ENCODE peak calls at places on chromosome 19, in seven cellular contexts. Q is endothelial cell; H is IMR-90; Z is T-cell; G is ELR; V is stimulated activated effector memory CD8-positive, alpha-beta T cell treated with anti-CD3 and anti-CD28 coated beads, Interleukin-12 subunit alpha, Interleukin-12 subunit beta, amount 100 ng/mL, for 72 hours; Y is activated naive CD4-positive, alpha-beta T cell. X is an unnamed sample.

GRCh38 chr19:12052057-12052570 is 647 bp downstream of the ZNF878 start:
- DNase-seq in Q (no peak), Z (no peak), Y (no peak), H (peak; percentile 14), G (peak; percentile 57), V (no peak), X (no peak)

GRCh38 chr19:29753934-29754305 is 38.9 kb upstream of the C19orf12 start:
- DNase-seq in V (no peak), Q (no peak), Z (no peak), Y (no peak), G (no peak), H (no peak), X (no peak)

GRCh38 chr19:39412100-39412866 is at the start of gene PLEKHG2:
- DNase-seq in G (peak; percentile 99), Y (peak; percentile 99), Q (peak; percentile 98), V (peak; percentile 99), H (peak; percentile 100), Z (peak; percentile 96), X (peak; percentile 93)

GRCh38 chr19:50658438-50659317 is 9.4 kb downstream of the C19orf81 start:
- DNase-seq in V (no peak), Y (no peak), Z (peak; percentile 47), H (peak; percentile 64), Q (peak; percentile 51), G (peak; percentile 74), X (peak; percentile 13)

GRCh38 chr19:50482886-50483285 is 6.2 kb upstream of the GARIN5A start:
- DNase-seq in Y (no peak), Q (no peak), G (no peak), H (no peak), V (no peak), Z (no peak), X (no peak)

GRCh38 chr19:7415163-7415856 is 66.6 kb downstream of the ARHGEF18 start:
- DNase-seq in H (peak; percentile 86), V (no peak), G (no peak), Y (no peak), Q (no peak), Z (no peak), X (no peak)

GRCh38 chr19:51079486-51080110 is 3.1 kb downstream of the KLK14 start:
- DNase-seq in Q (no peak), G (no peak), Z (no peak), Y (no peak), V (no peak), H (no peak), X (no peak)

GRCh38 chr19:2867025-2867991 is at the start of gene ZNF556:
- DNase-seq in H (no peak), Z (no peak), G (no peak), Q (no peak), V (no peak), Y (no peak), X (no peak)

GRCh38 chr19:35362261-35363000 is 4.2 kb downstream of the FFAR3 start:
- DNase-seq in G (no peak), Q (no peak), Y (no peak), V (no peak), Z (no peak), H (no peak), X (no peak)

GRCh38 chr19:17347877-17348276 is 10.5 kb downstream of the GTPBP3 start:
- DNase-seq in Q (no peak), Z (no peak), V (no peak), H (no peak), Y (no peak), G (no peak), X (no peak)

GRCh38 chr19:34555447-34555846 is 73.9 kb downstream of the WTIP start:
- DNase-seq in H (no peak), Y (no peak), Z (no peak), Q (no peak), G (peak; percentile 42), V (no peak), X (no peak)

GRCh38 chr19:41367848-41368301 is 3.9 kb upstream of the B9D2 start:
- DNase-seq in Y (no peak), H (peak; percentile 96), Z (no peak), G (peak; percentile 95), V (no peak), Q (no peak), X (no peak)

GRCh38 chr19:6424190-6424938 is at the start of gene KHSRP:
- DNase-seq in V (no peak), Y (no peak), H (no peak), Q (peak; percentile 31), G (peak; percentile 35), Z (no peak), X (no peak)

GRCh38 chr19:8336072-8336569 is 6.9 kb downstream of the KANK3 start:
- DNase-seq in H (no peak), G (no peak), Z (no peak), Q (no peak), V (no peak), Y (no peak), X (no peak)

X was measured in T follicular helper cell.